ENCODE peak calls at places on chromosomes 12 and 14, in nine cellular contexts. B is choroid plexus epithelial cell; Y is HepG2; A is A549; L is cardiac muscle cell; G is CD8-positive, alpha-beta T cell; N is DND-41; E is neuronal stem cell; R is astrocyte of the spinal cord. M is an unnamed sample.
A peak's percentile ranks its signal among the peaks of the same experiment; 100 is the strongest.

GRCh38 chr12:92927436-92928116 is 1.5 kb downstream of the EEA1 start:
- DNase-seq in B (peak; percentile 75), Y (peak; percentile 63), A (peak; percentile 46), L (peak; percentile 79), G (no peak), N (no peak), E (no peak), R (peak; percentile 69), M (peak; percentile 53)

GRCh38 chr12:40988335-40988734 is 199.8 kb upstream of the PDZRN4 start:
- DNase-seq in B (no peak), Y (no peak), A (no peak), L (no peak), G (no peak), N (no peak), E (no peak), R (no peak), M (no peak)

GRCh38 chr14:20332386-20332945 is 613 bp downstream of the CCNB1IP1 start:
- DNase-seq in B (peak; percentile 19), Y (peak; percentile 42), A (no peak), L (peak; percentile 26), G (no peak), N (no peak), E (no peak), R (no peak), M (no peak)

GRCh38 chr14:24680516-24680915 is 46.5 kb upstream of the GZMB start:
- DNase-seq in B (no peak), Y (no peak), A (no peak), L (no peak), G (no peak), N (no peak), E (no peak), R (no peak), M (no peak)

GRCh38 chr14:77489051-77489450 is 9.6 kb downstream of the ISM2 start:
- DNase-seq in B (no peak), Y (no peak), A (no peak), L (no peak), G (no peak), N (no peak), E (no peak), R (no peak), M (no peak)

GRCh38 chr12:28869197-28869596 is 279.9 kb upstream of the FAR2 start:
- DNase-seq in B (peak; percentile 83), Y (no peak), A (no peak), L (peak; percentile 86), G (no peak), N (no peak), E (no peak), R (peak; percentile 88), M (no peak)

GRCh38 chr12:67472551-67472950 is 176.0 kb upstream of the DYRK2 start:
- DNase-seq in B (no peak), Y (no peak), A (no peak), L (no peak), G (no peak), N (no peak), E (no peak), R (no peak), M (no peak)

GRCh38 chr14:68284333-68284732 is 464.8 kb downstream of the RAD51B start:
- DNase-seq in B (no peak), Y (no peak), A (no peak), L (peak; percentile 82), G (no peak), N (no peak), E (no peak), R (no peak), M (no peak)

GRCh38 chr14:53180272-53181221 is 27.4 kb upstream of the DDHD1 start:
- DNase-seq in B (peak; percentile 64), Y (peak; percentile 15), A (no peak), L (peak; percentile 59), G (peak; percentile 37), N (no peak), E (peak; percentile 21), R (peak; percentile 33), M (no peak)

GRCh38 chr12:65335021-65335714 is 56.7 kb downstream of the MSRB3 start:
- DNase-seq in B (peak; percentile 97), Y (peak; percentile 86), A (peak; percentile 13), L (peak; percentile 95), G (no peak), N (no peak), E (no peak), R (peak; percentile 91), M (no peak)

GRCh38 chr12:117038919-117039318 is 60.3 kb downstream of the TESC start:
- DNase-seq in B (no peak), Y (no peak), A (no peak), L (no peak), G (no peak), N (no peak), E (no peak), R (no peak), M (no peak)

GRCh38 chr12:21823581-21823980 is 49.1 kb upstream of the KCNJ8 start:
- DNase-seq in B (no peak), Y (no peak), A (no peak), L (peak; percentile 6), G (no peak), N (no peak), E (no peak), R (peak; percentile 43), M (no peak)

DNA sequence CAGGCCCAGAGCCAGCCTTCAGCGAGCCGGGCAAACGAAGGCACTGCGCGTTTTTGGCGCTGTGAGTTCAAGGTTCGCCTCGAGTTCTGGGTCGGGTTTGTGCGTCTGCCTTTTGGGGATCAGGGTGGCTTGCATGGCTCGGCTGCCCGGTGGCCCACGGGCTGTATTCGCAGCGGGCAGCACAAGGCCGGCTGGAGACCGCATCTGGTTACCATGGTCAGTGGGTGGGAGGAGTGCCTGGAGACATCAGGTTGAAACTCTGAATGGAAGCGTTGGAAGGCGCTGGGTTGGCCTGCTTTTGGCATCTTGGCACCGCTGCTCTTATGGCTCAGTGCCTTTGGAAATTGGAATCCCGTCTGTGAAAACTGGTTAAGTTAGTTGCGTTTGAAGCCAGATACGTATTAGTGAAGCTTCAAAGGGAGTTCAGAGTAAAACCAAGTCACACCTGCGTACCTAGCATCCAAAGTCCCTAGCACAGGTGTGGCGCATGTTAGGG is 50.9 kb downstream of the SNAPC1 start:
- DNase-seq in B (no peak), Y (no peak), A (no peak), L (no peak), G (no peak), N (no peak), E (no peak), R (no peak), M (no peak)
- H3K4me3 ChIP-seq in B (peak overlapping the region; percentile 66), Y (peak overlapping the region; percentile 60), A (peak overlapping the region; percentile 58), L (peak overlapping the region; percentile 80), G (peak overlapping the region; percentile 52), N (no peak overlapping the region), E (peak overlapping the region; percentile 84), R (peak overlapping the region; percentile 47), M (no peak overlapping the region)

DNA sequence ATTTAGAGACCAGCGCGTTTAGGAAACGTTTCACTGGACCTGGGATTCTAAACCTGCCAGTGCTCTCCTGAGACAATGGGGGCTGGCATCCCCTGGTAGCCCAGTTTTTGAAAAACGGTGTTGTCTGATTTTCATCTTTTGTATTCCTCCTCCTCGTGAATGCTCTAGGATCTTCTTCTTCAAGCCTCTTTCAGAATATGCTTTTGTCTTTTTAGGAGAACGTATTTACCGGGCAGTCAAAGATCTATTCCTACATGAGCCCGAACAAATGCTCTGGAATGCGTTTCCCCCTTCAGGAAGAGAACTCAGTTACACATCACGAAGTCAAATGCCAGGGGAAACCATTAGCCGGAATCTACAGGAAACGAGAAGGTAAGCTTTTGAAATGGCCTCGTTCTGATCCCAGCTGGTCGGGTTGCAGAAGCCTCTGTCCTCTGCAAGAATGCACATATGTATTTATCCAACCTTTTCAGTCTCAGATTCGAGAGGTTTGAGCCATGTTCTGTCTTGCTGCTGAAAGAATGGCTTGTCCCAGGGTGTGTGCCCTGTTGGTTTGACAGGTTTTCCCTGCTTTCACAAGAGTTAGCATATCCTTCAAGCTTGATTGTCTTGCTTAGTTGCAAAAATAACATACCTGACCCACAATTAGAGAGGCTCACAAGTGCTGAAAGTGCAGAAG is 6.6 kb downstream of the KMT5A start:
- DNase-seq in B (peak; percentile 23), Y (no peak), A (no peak), L (no peak), G (no peak), N (no peak), E (no peak), R (peak; percentile 3), M (no peak)
- H3K4me3 ChIP-seq in B (peak overlapping the region; percentile 77), Y (no peak overlapping the region), A (peak overlapping the region; percentile 89), L (peak overlapping the region; percentile 43), G (no peak overlapping the region), N (no peak overlapping the region), E (peak overlapping the region; percentile 89), R (peak overlapping the region; percentile 58), M (no peak overlapping the region)

DNA sequence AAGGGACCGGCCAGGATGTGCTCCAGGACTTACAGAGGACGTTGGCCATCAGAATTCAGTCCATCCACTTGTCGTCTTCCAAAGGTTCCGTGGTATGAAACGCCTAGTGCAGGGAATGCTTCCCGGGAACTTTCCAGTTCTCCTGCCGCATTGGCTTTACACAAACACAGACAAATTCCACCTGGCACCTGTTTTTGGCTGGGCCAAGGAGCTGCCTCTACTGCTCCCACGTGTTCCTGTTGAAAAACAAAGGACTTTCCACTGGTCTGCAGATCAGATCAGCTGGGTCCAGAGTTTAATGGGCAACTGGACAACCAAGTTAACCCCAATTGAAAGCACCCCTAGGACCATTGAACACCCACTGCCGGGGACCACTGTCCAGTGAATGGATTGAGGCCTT is 28.0 kb upstream of the PWP1 start:
- DNase-seq in B (no peak), Y (no peak), A (no peak), L (no peak), G (no peak), N (no peak), E (no peak), R (no peak), M (no peak)
- H3K4me3 ChIP-seq in B (no peak overlapping the region), Y (no peak overlapping the region), A (no peak overlapping the region), L (no peak overlapping the region), G (no peak overlapping the region), N (no peak overlapping the region), E (no peak overlapping the region), R (no peak overlapping the region), M (no peak overlapping the region)

GRCh38 chr14:101960225-101960624 is 4.1 kb upstream of the DYNC1H1 start:
- DNase-seq in B (no peak), Y (peak; percentile 40), A (no peak), L (peak; percentile 36), G (no peak), N (peak; percentile 53), E (no peak), R (no peak), M (peak; percentile 14)

GRCh38 chr14:101958418-101959185 is 5.8 kb upstream of the DYNC1H1 start:
- DNase-seq in B (no peak), Y (no peak), A (no peak), L (no peak), G (no peak), N (no peak), E (no peak), R (no peak), M (no peak)

GRCh38 chr14:101957406-101958234 is 6.8 kb upstream of the DYNC1H1 start:
- DNase-seq in B (no peak), Y (no peak), A (no peak), L (no peak), G (no peak), N (no peak), E (no peak), R (no peak), M (no peak)

GRCh38 chr14:101961011-101961721 is 3.2 kb upstream of the DYNC1H1 start:
- DNase-seq in B (peak; percentile 88), Y (peak; percentile 72), A (peak; percentile 77), L (peak; percentile 85), G (peak; percentile 78), N (peak; percentile 85), E (peak; percentile 70), R (peak; percentile 79), M (peak; percentile 61)

DNA sequence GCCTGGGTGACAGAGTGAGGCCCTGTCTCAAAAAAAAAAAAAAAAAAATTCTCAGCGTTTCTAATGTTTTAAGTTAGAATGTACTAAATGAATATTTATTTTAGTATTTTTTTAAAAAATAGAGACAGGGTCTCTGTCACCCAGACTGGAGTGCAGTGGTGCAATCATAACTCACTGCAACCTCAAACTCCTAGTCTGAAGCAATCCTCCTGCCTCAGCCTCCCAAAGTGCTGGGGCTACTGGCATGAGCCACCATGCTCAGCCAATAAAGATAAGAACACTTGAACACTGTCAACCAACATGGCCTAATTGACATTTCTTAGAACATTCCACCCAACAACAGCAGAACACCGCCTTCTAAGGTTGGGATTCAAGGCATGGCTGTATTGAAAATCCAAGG is 5.1 kb upstream of the DYNC1H1 start:
- DNase-seq in B (no peak), Y (no peak), A (no peak), L (peak; percentile 45), G (no peak), N (no peak), E (no peak), R (no peak), M (no peak)
- H3K4me3 ChIP-seq in B (no peak overlapping the region), Y (no peak overlapping the region), A (no peak overlapping the region), L (no peak overlapping the region), G (no peak overlapping the region), N (no peak overlapping the region), E (no peak overlapping the region), R (no peak overlapping the region), M (no peak overlapping the region)